ENCODE peak calls at places on chromosomes 6 and 20, in ten cellular contexts. One of them, this sample, is unnamed.
A peak's percentile ranks its signal among the peaks of the same experiment; 100 is the strongest.

GRCh38 chr6:89073014-89073620 is 7.4 kb upstream of the PNRC1 start:
- DNase-seq in SK-N-DZ: no peak
- DNase-seq in AG20443: no peak
- DNase-seq in astrocyte: no peak
- DNase-seq in amniotic stem cell: no peak
- DNase-seq in prostate gland: no peak
- DNase-seq in activated CD4-positive, alpha-beta T cell treated with anti-CD3 and anti-CD28 coated beads, Interleukin-2, amount 50 U/mL, for 24 hours: no peak
- DNase-seq in MM.1S: no peak
- DNase-seq in AG09309: no peak
- DNase-seq in SHP77: no peak
- DNase-seq in this sample: no peak

GRCh38 chr6:7650876-7651275 is 60.9 kb downstream of the SNRNP48 start:
- DNase-seq in SK-N-DZ: no peak
- DNase-seq in AG09309: peak; percentile 61
- DNase-seq in amniotic stem cell: no peak
- DNase-seq in activated CD4-positive, alpha-beta T cell treated with anti-CD3 and anti-CD28 coated beads, Interleukin-2, amount 50 U/mL, for 24 hours: no peak
- DNase-seq in SHP77: no peak
- DNase-seq in AG20443: peak; percentile 61
- DNase-seq in MM.1S: no peak
- DNase-seq in prostate gland: no peak
- DNase-seq in astrocyte: peak; percentile 55
- DNase-seq in this sample: no peak

GRCh38 chr6:82365011-82365751 is 1.6 kb downstream of the TPBG start:
- DNase-seq in AG09309: no peak
- DNase-seq in astrocyte: peak; percentile 47
- DNase-seq in AG20443: peak; percentile 47
- DNase-seq in amniotic stem cell: peak; percentile 26
- DNase-seq in activated CD4-positive, alpha-beta T cell treated with anti-CD3 and anti-CD28 coated beads, Interleukin-2, amount 50 U/mL, for 24 hours: no peak
- DNase-seq in MM.1S: no peak
- DNase-seq in SK-N-DZ: peak; percentile 46
- DNase-seq in SHP77: peak; percentile 35
- DNase-seq in prostate gland: peak; percentile 19
- DNase-seq in this sample: peak; percentile 50

GRCh38 chr6:15800821-15801617 is 138.2 kb upstream of the DTNBP1 start:
- DNase-seq in AG09309: no peak
- DNase-seq in prostate gland: no peak
- DNase-seq in amniotic stem cell: no peak
- DNase-seq in MM.1S: no peak
- DNase-seq in activated CD4-positive, alpha-beta T cell treated with anti-CD3 and anti-CD28 coated beads, Interleukin-2, amount 50 U/mL, for 24 hours: no peak
- DNase-seq in astrocyte: no peak
- DNase-seq in SK-N-DZ: no peak
- DNase-seq in SHP77: no peak
- DNase-seq in AG20443: no peak
- DNase-seq in this sample: no peak

GRCh38 chr6:140462495-140463311 is 1088.3 kb upstream of the CITED2 start:
- DNase-seq in MM.1S: no peak
- DNase-seq in amniotic stem cell: no peak
- DNase-seq in SHP77: no peak
- DNase-seq in activated CD4-positive, alpha-beta T cell treated with anti-CD3 and anti-CD28 coated beads, Interleukin-2, amount 50 U/mL, for 24 hours: no peak
- DNase-seq in astrocyte: peak; percentile 36
- DNase-seq in prostate gland: peak; percentile 66
- DNase-seq in AG20443: peak; percentile 30
- DNase-seq in SK-N-DZ: no peak
- DNase-seq in AG09309: peak; percentile 81
- DNase-seq in this sample: no peak

GRCh38 chr6:47654255-47654654 is 44.1 kb upstream of the ADGRF4 start:
- DNase-seq in AG20443: peak; percentile 31
- DNase-seq in activated CD4-positive, alpha-beta T cell treated with anti-CD3 and anti-CD28 coated beads, Interleukin-2, amount 50 U/mL, for 24 hours: no peak
- DNase-seq in SK-N-DZ: no peak
- DNase-seq in astrocyte: no peak
- DNase-seq in amniotic stem cell: no peak
- DNase-seq in SHP77: no peak
- DNase-seq in prostate gland: no peak
- DNase-seq in AG09309: no peak
- DNase-seq in MM.1S: no peak
- DNase-seq in this sample: no peak

GRCh38 chr20:47286681-47287080 is 69.8 kb downstream of the ZMYND8 start:
- DNase-seq in SHP77: no peak
- DNase-seq in AG09309: no peak
- DNase-seq in astrocyte: no peak
- DNase-seq in MM.1S: no peak
- DNase-seq in amniotic stem cell: no peak
- DNase-seq in SK-N-DZ: no peak
- DNase-seq in activated CD4-positive, alpha-beta T cell treated with anti-CD3 and anti-CD28 coated beads, Interleukin-2, amount 50 U/mL, for 24 hours: no peak
- DNase-seq in prostate gland: no peak
- DNase-seq in AG20443: no peak
- DNase-seq in this sample: no peak

GRCh38 chr6:39310542-39310941 is 3.7 kb downstream of the KCNK17 start:
- DNase-seq in prostate gland: no peak
- DNase-seq in MM.1S: no peak
- DNase-seq in SHP77: no peak
- DNase-seq in SK-N-DZ: no peak
- DNase-seq in AG09309: no peak
- DNase-seq in amniotic stem cell: no peak
- DNase-seq in AG20443: no peak
- DNase-seq in astrocyte: no peak
- DNase-seq in activated CD4-positive, alpha-beta T cell treated with anti-CD3 and anti-CD28 coated beads, Interleukin-2, amount 50 U/mL, for 24 hours: no peak
- DNase-seq in this sample: peak; percentile 53

GRCh38 chr20:16560216-16560615 is 13.0 kb downstream of the KIF16B start:
- DNase-seq in amniotic stem cell: no peak
- DNase-seq in activated CD4-positive, alpha-beta T cell treated with anti-CD3 and anti-CD28 coated beads, Interleukin-2, amount 50 U/mL, for 24 hours: no peak
- DNase-seq in AG09309: no peak
- DNase-seq in astrocyte: no peak
- DNase-seq in AG20443: no peak
- DNase-seq in SHP77: no peak
- DNase-seq in MM.1S: no peak
- DNase-seq in prostate gland: no peak
- DNase-seq in SK-N-DZ: no peak
- DNase-seq in this sample: no peak

GRCh38 chr20:57618091-57618765 is 2.0 kb downstream of the ZBP1 start:
- DNase-seq in SHP77: no peak
- DNase-seq in SK-N-DZ: no peak
- DNase-seq in activated CD4-positive, alpha-beta T cell treated with anti-CD3 and anti-CD28 coated beads, Interleukin-2, amount 50 U/mL, for 24 hours: no peak
- DNase-seq in MM.1S: peak; percentile 78
- DNase-seq in AG20443: no peak
- DNase-seq in AG09309: no peak
- DNase-seq in amniotic stem cell: no peak
- DNase-seq in prostate gland: peak; percentile 40
- DNase-seq in astrocyte: no peak
- DNase-seq in this sample: no peak

GRCh38 chr20:11777861-11778570 is 139.7 kb upstream of the BTBD3 start:
- DNase-seq in SK-N-DZ: no peak
- DNase-seq in MM.1S: no peak
- DNase-seq in SHP77: peak; percentile 54
- DNase-seq in activated CD4-positive, alpha-beta T cell treated with anti-CD3 and anti-CD28 coated beads, Interleukin-2, amount 50 U/mL, for 24 hours: no peak
- DNase-seq in amniotic stem cell: no peak
- DNase-seq in AG20443: peak; percentile 72
- DNase-seq in astrocyte: peak; percentile 32
- DNase-seq in AG09309: no peak
- DNase-seq in prostate gland: no peak
- DNase-seq in this sample: no peak

GRCh38 chr6:43744931-43745727 is 24.9 kb upstream of the VEGFA start:
- DNase-seq in AG20443: no peak
- DNase-seq in astrocyte: no peak
- DNase-seq in activated CD4-positive, alpha-beta T cell treated with anti-CD3 and anti-CD28 coated beads, Interleukin-2, amount 50 U/mL, for 24 hours: no peak
- DNase-seq in prostate gland: peak; percentile 79
- DNase-seq in SHP77: no peak
- DNase-seq in MM.1S: no peak
- DNase-seq in amniotic stem cell: no peak
- DNase-seq in AG09309: no peak
- DNase-seq in SK-N-DZ: no peak
- DNase-seq in this sample: no peak

GRCh38 chr20:60638430-60639098 is 613.5 kb upstream of the CDH4 start:
- DNase-seq in amniotic stem cell: no peak
- DNase-seq in AG09309: no peak
- DNase-seq in SHP77: no peak
- DNase-seq in activated CD4-positive, alpha-beta T cell treated with anti-CD3 and anti-CD28 coated beads, Interleukin-2, amount 50 U/mL, for 24 hours: no peak
- DNase-seq in AG20443: no peak
- DNase-seq in astrocyte: no peak
- DNase-seq in SK-N-DZ: no peak
- DNase-seq in MM.1S: no peak
- DNase-seq in prostate gland: no peak
- DNase-seq in this sample: no peak

GRCh38 chr6:7615611-7616383 is 25.8 kb downstream of the SNRNP48 start:
- DNase-seq in SK-N-DZ: peak; percentile 50
- DNase-seq in SHP77: peak; percentile 24
- DNase-seq in astrocyte: peak; percentile 23
- DNase-seq in MM.1S: peak; percentile 52
- DNase-seq in AG09309: no peak
- DNase-seq in prostate gland: peak; percentile 48
- DNase-seq in amniotic stem cell: peak; percentile 21
- DNase-seq in AG20443: peak; percentile 61
- DNase-seq in activated CD4-positive, alpha-beta T cell treated with anti-CD3 and anti-CD28 coated beads, Interleukin-2, amount 50 U/mL, for 24 hours: no peak
- DNase-seq in this sample: peak; percentile 50

GRCh38 chr20:25538838-25539665 is 46.3 kb downstream of the NINL start:
- DNase-seq in activated CD4-positive, alpha-beta T cell treated with anti-CD3 and anti-CD28 coated beads, Interleukin-2, amount 50 U/mL, for 24 hours: no peak
- DNase-seq in amniotic stem cell: no peak
- DNase-seq in SHP77: no peak
- DNase-seq in astrocyte: no peak
- DNase-seq in SK-N-DZ: no peak
- DNase-seq in MM.1S: no peak
- DNase-seq in AG20443: no peak
- DNase-seq in AG09309: no peak
- DNase-seq in prostate gland: no peak
- DNase-seq in this sample: no peak

GRCh38 chr20:32439132-32439829 is 81.2 kb downstream of the ASXL1 start:
- DNase-seq in MM.1S: no peak
- DNase-seq in astrocyte: peak; percentile 73
- DNase-seq in activated CD4-positive, alpha-beta T cell treated with anti-CD3 and anti-CD28 coated beads, Interleukin-2, amount 50 U/mL, for 24 hours: no peak
- DNase-seq in amniotic stem cell: no peak
- DNase-seq in prostate gland: no peak
- DNase-seq in SK-N-DZ: no peak
- DNase-seq in AG20443: peak; percentile 72
- DNase-seq in AG09309: peak; percentile 59
- DNase-seq in SHP77: no peak
- DNase-seq in this sample: no peak

GRCh38 chr6:14968056-14968643 is 277.7 kb upstream of the JARID2 start:
- DNase-seq in AG09309: no peak
- DNase-seq in prostate gland: no peak
- DNase-seq in SHP77: no peak
- DNase-seq in SK-N-DZ: no peak
- DNase-seq in activated CD4-positive, alpha-beta T cell treated with anti-CD3 and anti-CD28 coated beads, Interleukin-2, amount 50 U/mL, for 24 hours: no peak
- DNase-seq in AG20443: no peak
- DNase-seq in MM.1S: no peak
- DNase-seq in astrocyte: no peak
- DNase-seq in amniotic stem cell: no peak
- DNase-seq in this sample: peak; percentile 31

GRCh38 chr6:10585232-10585887 is 64.2 kb downstream of the GCNT2 start:
- DNase-seq in activated CD4-positive, alpha-beta T cell treated with anti-CD3 and anti-CD28 coated beads, Interleukin-2, amount 50 U/mL, for 24 hours: no peak
- DNase-seq in AG09309: no peak
- DNase-seq in SHP77: no peak
- DNase-seq in astrocyte: peak; percentile 45
- DNase-seq in AG20443: no peak
- DNase-seq in SK-N-DZ: no peak
- DNase-seq in amniotic stem cell: no peak
- DNase-seq in prostate gland: no peak
- DNase-seq in MM.1S: no peak
- DNase-seq in this sample: no peak

GRCh38 chr20:52410182-52410647 is 218.6 kb upstream of the ZFP64 start:
- DNase-seq in astrocyte: peak; percentile 74
- DNase-seq in MM.1S: no peak
- DNase-seq in SK-N-DZ: peak; percentile 30
- DNase-seq in SHP77: no peak
- DNase-seq in AG20443: peak; percentile 76
- DNase-seq in amniotic stem cell: no peak
- DNase-seq in prostate gland: no peak
- DNase-seq in AG09309: peak; percentile 32
- DNase-seq in activated CD4-positive, alpha-beta T cell treated with anti-CD3 and anti-CD28 coated beads, Interleukin-2, amount 50 U/mL, for 24 hours: no peak
- DNase-seq in this sample: no peak

GRCh38 chr20:40663991-40664880 is 24.8 kb downstream of the MAFB start:
- DNase-seq in prostate gland: no peak
- DNase-seq in AG09309: no peak
- DNase-seq in amniotic stem cell: no peak
- DNase-seq in activated CD4-positive, alpha-beta T cell treated with anti-CD3 and anti-CD28 coated beads, Interleukin-2, amount 50 U/mL, for 24 hours: no peak
- DNase-seq in MM.1S: no peak
- DNase-seq in SHP77: no peak
- DNase-seq in AG20443: no peak
- DNase-seq in SK-N-DZ: no peak
- DNase-seq in astrocyte: no peak
- DNase-seq in this sample: no peak

GRCh38 chr6:163415176-163415619 is 680 bp downstream of the QKI start:
- DNase-seq in AG20443: no peak
- DNase-seq in amniotic stem cell: no peak
- DNase-seq in AG09309: no peak
- DNase-seq in SHP77: no peak
- DNase-seq in activated CD4-positive, alpha-beta T cell treated with anti-CD3 and anti-CD28 coated beads, Interleukin-2, amount 50 U/mL, for 24 hours: peak; percentile 9
- DNase-seq in astrocyte: no peak
- DNase-seq in SK-N-DZ: no peak
- DNase-seq in prostate gland: no peak
- DNase-seq in MM.1S: no peak
- DNase-seq in this sample: peak; percentile 39

GRCh38 chr6:157281570-157281969 is 41.7 kb downstream of the TMEM242 start:
- DNase-seq in prostate gland: no peak
- DNase-seq in astrocyte: no peak
- DNase-seq in MM.1S: no peak
- DNase-seq in AG20443: peak; percentile 39
- DNase-seq in activated CD4-positive, alpha-beta T cell treated with anti-CD3 and anti-CD28 coated beads, Interleukin-2, amount 50 U/mL, for 24 hours: no peak
- DNase-seq in SHP77: peak; percentile 52
- DNase-seq in amniotic stem cell: no peak
- DNase-seq in SK-N-DZ: peak; percentile 42
- DNase-seq in AG09309: no peak
- DNase-seq in this sample: peak; percentile 40

GRCh38 chr20:15576401-15576800 is 996.8 kb downstream of the KIF16B start:
- DNase-seq in amniotic stem cell: no peak
- DNase-seq in activated CD4-positive, alpha-beta T cell treated with anti-CD3 and anti-CD28 coated beads, Interleukin-2, amount 50 U/mL, for 24 hours: no peak
- DNase-seq in AG09309: no peak
- DNase-seq in SK-N-DZ: no peak
- DNase-seq in astrocyte: no peak
- DNase-seq in MM.1S: no peak
- DNase-seq in SHP77: no peak
- DNase-seq in prostate gland: no peak
- DNase-seq in AG20443: no peak
- DNase-seq in this sample: no peak

GRCh38 chr6:36852481-36853147 is 13.4 kb upstream of the CPNE5 start:
- DNase-seq in MM.1S: no peak
- DNase-seq in SK-N-DZ: no peak
- DNase-seq in astrocyte: peak; percentile 57
- DNase-seq in prostate gland: no peak
- DNase-seq in AG20443: peak; percentile 74
- DNase-seq in activated CD4-positive, alpha-beta T cell treated with anti-CD3 and anti-CD28 coated beads, Interleukin-2, amount 50 U/mL, for 24 hours: no peak
- DNase-seq in SHP77: no peak
- DNase-seq in AG09309: peak; percentile 32
- DNase-seq in amniotic stem cell: peak; percentile 22
- DNase-seq in this sample: peak; percentile 42

GRCh38 chr6:25706314-25707014 is 48.1 kb upstream of the SLC17A4 start:
- DNase-seq in AG09309: no peak
- DNase-seq in amniotic stem cell: no peak
- DNase-seq in activated CD4-positive, alpha-beta T cell treated with anti-CD3 and anti-CD28 coated beads, Interleukin-2, amount 50 U/mL, for 24 hours: no peak
- DNase-seq in SHP77: peak; percentile 68
- DNase-seq in SK-N-DZ: no peak
- DNase-seq in MM.1S: no peak
- DNase-seq in astrocyte: no peak
- DNase-seq in AG20443: no peak
- DNase-seq in prostate gland: no peak
- DNase-seq in this sample: peak; percentile 62

GRCh38 chr6:71488186-71488585 is 199.6 kb downstream of the OGFRL1 start:
- DNase-seq in SHP77: no peak
- DNase-seq in AG20443: no peak
- DNase-seq in MM.1S: no peak
- DNase-seq in amniotic stem cell: no peak
- DNase-seq in activated CD4-positive, alpha-beta T cell treated with anti-CD3 and anti-CD28 coated beads, Interleukin-2, amount 50 U/mL, for 24 hours: no peak
- DNase-seq in SK-N-DZ: no peak
- DNase-seq in prostate gland: no peak
- DNase-seq in AG09309: no peak
- DNase-seq in astrocyte: no peak
- DNase-seq in this sample: no peak